ENCODE peak calls at places on chromosomes 2 and 18, in five cellular contexts. I is right lobe of liver, J is A549, O is adrenal gland, N is stomach. Q is an unnamed sample.

GRCh38 chr2:222572264-222572721 is 83.6 kb downstream of the FARSB start:
- DNase-seq in I (no peak), J (no peak), O (no peak), N (no peak), Q (no peak)

GRCh38 chr2:134634054-134634630 is 84.7 kb downstream of the TMEM163 start:
- DNase-seq in I (no peak), J (no peak), O (no peak), N (no peak), Q (no peak)

GRCh38 chr2:216694201-216694825 is 1.0 kb downstream of the IGFBP5 start:
- DNase-seq in I (peak), J (peak), O (peak), N (peak), Q (peak)

GRCh38 chr2:164934790-164935466 is 20.4 kb downstream of the SLC38A11 start:
- DNase-seq in I (no peak), J (no peak), O (no peak), N (no peak), Q (no peak)

GRCh38 chr2:68357608-68358337 is 7.3 kb upstream of the PLEK start:
- DNase-seq in I (no peak), J (peak), O (peak), N (no peak), Q (peak)

GRCh38 chr2:16960579-16960978 is 294.9 kb upstream of the CYRIA start:
- DNase-seq in I (no peak), J (no peak), O (no peak), N (no peak), Q (no peak)

GRCh38 chr2:137348301-137348700 is 583.0 kb downstream of the THSD7B start:
- DNase-seq in I (no peak), J (no peak), O (no peak), N (no peak), Q (no peak)

GRCh38 chr2:135512099-135512498 is 18.9 kb downstream of the ZRANB3 start:
- DNase-seq in I (no peak), J (no peak), O (no peak), N (no peak), Q (no peak)

GRCh38 chr18:71322201-71322600 is 1033.4 kb downstream of the SOCS6 start:
- DNase-seq in I (no peak), J (no peak), O (no peak), N (no peak), Q (no peak)

GRCh38 chr18:61901334-61901986 is 8.7 kb upstream of the RNF152 start:
- DNase-seq in I (no peak), J (peak), O (peak), N (peak), Q (peak)

GRCh38 chr18:26547302-26548143 is 830 bp downstream of the KCTD1 start:
- DNase-seq in I (peak), J (peak), O (peak), N (peak), Q (peak)

GRCh38 chr2:170651603-170652002 is 63.5 kb upstream of the SP5 start:
- DNase-seq in I (no peak), J (no peak), O (no peak), N (no peak), Q (no peak)

GRCh38 chr18:31225668-31226067 is 63.0 kb upstream of the DSC1 start:
- DNase-seq in I (no peak), J (peak), O (no peak), N (no peak), Q (no peak)

GRCh38 chr2:73952499-73953446 is 26.1 kb downstream of the DGUOK start:
- DNase-seq in I (no peak), J (no peak), O (peak), N (no peak), Q (no peak)

GRCh38 chr2:164719996-164720941 is 99.0 kb upstream of the GRB14 start:
- DNase-seq in I (no peak), J (no peak), O (no peak), N (no peak), Q (no peak)

GRCh38 chr2:219575566-219576504 is 3.7 kb downstream of the INHA start:
- DNase-seq in I (no peak), J (no peak), O (no peak), N (no peak), Q (no peak)

GRCh38 chr18:36471393-36471792 is 173.9 kb downstream of the FHOD3 start:
- DNase-seq in I (no peak), J (no peak), O (no peak), N (no peak), Q (no peak)

GRCh38 chr18:57534535-57534934 is 52.0 kb downstream of the FECH start:
- DNase-seq in I (no peak), J (no peak), O (no peak), N (no peak), Q (no peak)

GRCh38 chr18:70082430-70082829 is 123.1 kb downstream of the RTTN start:
- DNase-seq in I (no peak), J (no peak), O (no peak), N (no peak), Q (no peak)

GRCh38 chr2:158291544-158292175 is 164.9 kb downstream of the CCDC148 start:
- DNase-seq in I (no peak), J (no peak), O (no peak), N (no peak), Q (no peak)

GRCh38 chr2:47072018-47072691 is 83.0 kb downstream of the STPG4 start:
- DNase-seq in I (peak), J (peak), O (peak), N (no peak), Q (peak)

GRCh38 chr18:56148373-56148772 is 490.0 kb downstream of the TXNL1 start:
- DNase-seq in I (no peak), J (peak), O (no peak), N (no peak), Q (no peak)

GRCh38 chr2:193806088-193806774 is 1611.5 kb upstream of the TMEFF2 start:
- DNase-seq in I (no peak), J (no peak), O (peak), N (no peak), Q (no peak)

GRCh38 chr2:156322103-156322671 is 10.3 kb downstream of the NR4A2 start:
- DNase-seq in I (no peak), J (no peak), O (no peak), N (no peak), Q (no peak)

GRCh38 chr2:230751062-230751461 is 38.4 kb downstream of the CAB39 start:
- DNase-seq in I (no peak), J (no peak), O (no peak), N (no peak), Q (no peak)

GRCh38 chr2:112137516-112138142 is 556 bp upstream of the FBLN7 start:
- DNase-seq in I (no peak), J (no peak), O (no peak), N (no peak), Q (no peak)

GRCh38 chr2:231965118-231965517 is 3.6 kb downstream of the DIS3L2 start:
- DNase-seq in I (no peak), J (no peak), O (no peak), N (no peak), Q (no peak)

GRCh38 chr2:148557844-148558436 is 86.6 kb upstream of the EPC2 start:
- DNase-seq in I (no peak), J (no peak), O (no peak), N (no peak), Q (no peak)

GRCh38 chr18:80231616-80232015 is 15.7 kb downstream of the PARD6G start:
- DNase-seq in I (no peak), J (no peak), O (no peak), N (no peak), Q (no peak)

GRCh38 chr18:79515331-79515730 is 119.6 kb downstream of the NFATC1 start:
- DNase-seq in I (no peak), J (no peak), O (no peak), N (no peak), Q (no peak)

GRCh38 chr2:197307933-197308521 is 2.6 kb downstream of the ANKRD44 start:
- DNase-seq in I (no peak), J (no peak), O (no peak), N (no peak), Q (no peak)
- TF ChIP-seq POLR2A in I (no peak), J (no peak), O (no peak), N (no peak), Q (no peak)

GRCh38 chr2:108383146-108383830 is 5.5 kb downstream of the SULT1C4 start:
- DNase-seq in I (no peak), J (no peak), O (no peak), N (no peak), Q (no peak)
- TF ChIP-seq CTCF in I (no peak), J (no peak), O (no peak), N (no peak), Q (no peak)

DNA sequence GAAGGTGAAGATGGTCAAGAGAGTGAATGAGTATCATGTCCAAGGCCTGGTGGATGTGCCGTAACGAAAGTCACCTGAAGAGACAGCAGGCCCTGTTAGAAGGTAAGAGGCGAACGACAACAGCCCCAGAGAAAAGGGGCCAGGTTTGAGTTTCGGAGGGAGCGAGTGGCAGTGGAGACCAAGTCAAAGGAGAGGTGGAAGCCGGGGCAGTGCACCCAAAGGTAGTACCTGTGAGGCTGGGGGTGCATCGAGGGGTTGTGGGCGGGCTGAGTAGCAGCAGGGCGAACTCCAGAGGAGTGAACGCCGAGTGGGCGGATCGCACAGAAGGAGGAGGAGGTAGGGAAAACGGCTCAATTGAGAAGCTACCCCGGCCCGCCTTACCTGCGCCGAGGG is 358 bp downstream of the USP37 start:
- DNase-seq in I (no peak), J (no peak), O (no peak), N (no peak), Q (no peak)
- H3K4me3 ChIP-seq in I (peak), J (peak), O (peak), N (peak), Q (peak)

DNA sequence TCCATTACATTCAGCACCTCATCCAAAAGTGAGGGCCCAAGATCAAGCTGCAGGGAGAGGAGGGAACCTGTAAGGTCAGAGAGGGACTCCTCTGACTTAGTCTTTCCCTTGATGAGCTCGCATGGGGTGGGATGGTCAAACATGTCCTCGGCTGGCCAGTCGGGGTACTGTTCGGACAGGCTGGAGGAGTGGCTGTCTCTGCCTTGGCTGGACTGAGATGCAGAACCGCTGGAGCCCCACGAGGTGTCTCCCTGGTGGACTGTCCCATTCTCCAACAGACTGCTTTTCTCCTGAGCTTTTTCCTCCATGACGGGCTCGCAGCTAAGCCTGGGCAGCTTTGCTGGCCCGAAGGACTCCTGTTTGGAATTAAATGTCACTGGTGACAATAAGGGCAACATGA is 25.6 kb downstream of the CDC42EP3 start:
- DNase-seq in I (no peak), J (no peak), O (no peak), N (no peak), Q (no peak)
- TF ChIP-seq POLR2A in I (no peak), J (no peak), O (no peak), N (no peak), Q (no peak)

GRCh38 chr18:76640438-76640837 is 145.4 kb upstream of the ZNF516 start:
- DNase-seq in I (no peak), J (no peak), O (no peak), N (no peak), Q (no peak)
- TF ChIP-seq CTCF in I (no peak), J (no peak), O (no peak), N (no peak), Q (no peak)

DNA sequence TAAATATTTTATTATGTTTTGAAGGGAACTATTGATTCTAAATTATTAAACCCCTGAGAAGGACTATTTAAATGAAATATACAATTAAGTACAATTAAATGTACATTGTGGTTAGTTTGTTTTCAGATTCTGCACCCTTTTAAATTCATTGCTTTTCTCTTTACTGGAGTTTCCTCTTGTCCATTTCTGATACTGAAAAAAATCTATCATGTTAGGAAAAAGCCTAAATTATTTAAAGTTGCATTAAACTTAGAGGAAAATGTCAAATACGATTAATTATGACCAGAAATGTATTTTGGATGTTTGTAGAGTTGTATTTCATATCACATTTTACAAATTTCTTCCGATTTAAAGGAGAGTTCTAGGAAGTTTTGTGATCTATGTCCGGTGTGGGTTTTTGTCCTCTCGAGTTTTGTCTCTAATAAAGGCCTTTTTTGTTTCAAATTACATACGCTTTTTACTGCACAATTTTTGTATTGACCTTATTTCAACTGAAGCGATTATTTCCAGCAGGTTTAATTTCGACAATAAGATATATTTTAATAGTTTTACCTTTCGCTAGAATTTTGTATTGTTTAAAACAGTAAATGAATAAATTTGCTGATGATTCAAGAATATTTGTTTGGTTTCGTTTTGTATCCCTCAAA is 3.2 kb upstream of the SATB2 start:
- DNase-seq in I (no peak), J (no peak), O (no peak), N (no peak), Q (no peak)
- H3K4me3 ChIP-seq in I (no peak), J (peak), O (no peak), N (no peak), Q (no peak)

GRCh38 chr18:10010611-10011015 is 96.8 kb downstream of the VAPA start:
- DNase-seq in I (no peak), J (peak), O (peak), N (peak), Q (peak)
- TF ChIP-seq POLR2A in I (no peak), J (no peak), O (no peak), N (no peak), Q (no peak)

GRCh38 chr2:212777020-212777491 is 238.5 kb upstream of the ERBB4 start:
- DNase-seq in I (no peak), J (peak), O (no peak), N (no peak), Q (no peak)
- TF ChIP-seq CTCF in I (peak), J (peak), O (peak), N (no peak), Q (peak)

GRCh38 chr2:189379287-189379630 is 62.0 kb upstream of the WDR75 start:
- DNase-seq in I (no peak), J (peak), O (no peak), N (no peak), Q (no peak)
- H3K4me3 ChIP-seq in I (no peak), J (peak), O (no peak), N (no peak), Q (no peak)

Q was measured in uterus.